ENCODE peak calls at places on chromosomes 2 and 18, in seven cellular contexts. E is colonic mucosa, B is cardiac muscle cell, O is spleen, Y is GM12865, D is activated B cell treated with CpG ODN at 0.5 μM for 24 hours, A is GM13976. G is an unnamed sample.

GRCh38 chr2:189014426-189015138 is 40.4 kb downstream of the COL3A1 start:
- DNase-seq in E (no peak), D (no peak), Y (no peak), A (no peak), B (no peak), O (no peak), G (no peak)

GRCh38 chr2:19838616-19839015 is 63.2 kb downstream of the TTC32 start:
- DNase-seq in A (no peak), Y (no peak), E (no peak), D (no peak), O (no peak), B (no peak), G (no peak)

GRCh38 chr18:13463526-13463925 is 245.0 kb downstream of the LDLRAD4 start:
- DNase-seq in O (no peak), B (no peak), E (no peak), Y (no peak), D (no peak), A (no peak), G (no peak)

GRCh38 chr2:25692143-25692542 is 18.8 kb upstream of the DTNB start:
- DNase-seq in Y (no peak), A (no peak), B (no peak), O (no peak), E (no peak), D (no peak), G (no peak)

GRCh38 chr2:18219676-18220075 is 340.8 kb downstream of the RDH14 start:
- DNase-seq in D (no peak), A (no peak), E (no peak), Y (no peak), O (no peak), B (no peak), G (no peak)

GRCh38 chr18:74375999-74376398 is 60.4 kb downstream of the C18orf63 start:
- DNase-seq in E (peak; percentile 12), O (no peak), D (no peak), Y (no peak), A (no peak), B (no peak), G (no peak)

GRCh38 chr2:229282758-229283546 is 11.9 kb upstream of the PID1 start:
- DNase-seq in B (no peak), Y (no peak), O (no peak), D (no peak), A (no peak), E (no peak), G (no peak)

GRCh38 chr2:62662548-62662947 is 43.0 kb upstream of the EHBP1 start:
- DNase-seq in A (no peak), D (no peak), O (no peak), Y (peak; percentile 36), B (no peak), E (no peak), G (no peak)

GRCh38 chr2:64874593-64874992 is 114.6 kb upstream of the SLC1A4 start:
- DNase-seq in D (no peak), E (no peak), B (no peak), Y (no peak), O (no peak), A (no peak), G (no peak)

GRCh38 chr2:85778646-85779364 is 25.0 kb downstream of the ATOH8 start:
- DNase-seq in B (no peak), Y (no peak), O (peak; percentile 44), E (no peak), D (no peak), A (no peak), G (no peak)

GRCh38 chr18:12745095-12745820 is 42.4 kb downstream of the PSMG2 start:
- DNase-seq in A (no peak), Y (no peak), O (no peak), D (no peak), E (no peak), B (no peak), G (no peak)

GRCh38 chr18:13266208-13267100 is 47.9 kb downstream of the LDLRAD4 start:
- DNase-seq in B (no peak), Y (no peak), O (peak; percentile 66), D (no peak), A (no peak), E (no peak), G (no peak)

GRCh38 chr18:50614838-50615237 is 55.0 kb downstream of the MAPK4 start:
- DNase-seq in E (no peak), A (no peak), Y (no peak), D (no peak), B (no peak), O (no peak), G (no peak)

GRCh38 chr2:205834776-205835175 is 152.5 kb downstream of the NRP2 start:
- DNase-seq in A (peak; percentile 16), B (no peak), O (no peak), Y (no peak), D (no peak), E (no peak), G (no peak)

GRCh38 chr2:166410828-166411472 is 35.2 kb upstream of the SCN9A start:
- DNase-seq in A (no peak), B (no peak), E (no peak), D (no peak), Y (no peak), O (no peak), G (no peak)

DNA sequence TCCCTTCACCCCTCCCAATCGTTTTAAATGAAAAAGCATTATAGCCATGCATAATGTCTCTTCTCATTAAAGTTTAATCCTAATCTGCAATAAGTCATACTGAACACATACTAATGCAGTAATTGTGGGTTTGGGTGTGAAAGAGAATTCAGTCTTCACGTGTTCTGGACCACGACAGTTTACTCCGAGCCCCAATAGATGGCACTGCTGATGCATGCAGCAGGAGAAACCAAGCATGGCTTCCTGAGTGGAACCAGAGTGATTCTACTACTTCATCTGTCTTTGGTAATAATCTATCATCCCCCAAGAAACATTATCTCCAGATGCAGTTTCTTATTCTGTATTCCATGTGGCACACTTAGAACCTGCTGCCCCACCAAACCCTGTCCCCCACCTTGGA is 47.0 kb upstream of the LAMA1 start:
- DNase-seq in A (no peak), B (no peak), Y (no peak), E (no peak), O (no peak), D (no peak), G (no peak)
- TF ChIP-seq CTCF in A (no peak), B (peak; percentile 56), Y (peak; percentile 16), E (no peak), O (peak; percentile 14), D (no peak), G (no peak)

DNA sequence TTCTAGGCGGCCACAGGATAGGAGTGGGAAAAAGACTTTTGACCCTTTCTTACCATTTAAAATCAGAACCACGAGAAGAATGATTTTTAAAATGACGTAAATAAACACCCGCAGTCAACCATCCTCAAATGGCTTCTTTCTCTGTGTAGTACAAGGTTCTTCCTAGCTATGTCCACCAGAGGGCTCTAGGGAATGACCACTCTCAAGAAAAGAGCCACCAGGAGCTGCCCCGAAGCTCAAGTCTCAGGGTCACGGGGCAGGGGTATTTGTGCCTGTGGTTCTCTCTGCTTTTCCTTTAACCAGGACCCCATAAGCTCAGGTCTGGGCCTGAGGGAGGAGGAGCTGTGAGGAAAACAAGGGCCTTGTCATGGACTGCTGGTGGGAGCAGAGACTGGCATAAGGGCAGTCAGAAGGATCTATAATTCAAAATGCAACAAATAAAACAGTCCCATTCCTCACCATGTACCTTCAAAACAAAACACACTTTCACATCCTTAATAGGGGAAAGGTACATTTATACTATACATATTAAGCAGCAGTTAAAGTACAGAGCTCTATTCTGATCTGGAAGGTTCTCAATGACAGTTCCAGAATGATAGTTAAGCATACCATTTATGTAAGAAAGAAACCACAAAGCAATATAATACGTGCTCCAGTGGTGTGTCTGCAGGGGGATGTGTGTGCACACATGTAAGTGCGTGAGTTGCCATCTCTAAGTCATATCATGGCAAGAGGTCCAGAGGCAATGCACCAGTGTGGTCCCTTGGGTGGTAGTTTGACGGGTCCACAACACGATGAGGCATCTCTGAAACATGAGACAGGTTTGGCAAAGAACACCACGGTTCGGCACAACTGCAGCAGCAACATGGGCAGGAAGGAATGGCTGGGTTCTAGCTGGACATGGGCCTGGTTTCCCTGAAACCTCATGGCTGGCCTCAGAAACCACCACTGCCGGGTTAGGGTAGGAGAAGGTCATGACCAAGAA is 18.6 kb downstream of the LYPD1 start:
- DNase-seq in Y (peak; percentile 11), D (no peak), E (no peak), A (no peak), O (no peak), B (peak; percentile 54), G (no peak)
- TF ChIP-seq CTCF in Y (no peak), D (no peak), E (peak; percentile 14), A (peak; percentile 26), O (no peak), B (peak; percentile 70), G (peak; percentile 34)

GRCh38 chr2:191758420-191759199 is 80.7 kb downstream of the NABP1 start:
- DNase-seq in D (peak; percentile 39), Y (peak; percentile 80), A (peak; percentile 80), O (peak; percentile 79), E (peak; percentile 42), B (peak; percentile 59), G (peak; percentile 87)
- TF ChIP-seq CTCF in D (no peak), Y (peak; percentile 87), A (peak; percentile 55), O (peak; percentile 73), E (peak; percentile 35), B (peak; percentile 73), G (peak; percentile 83)

GRCh38 chr2:72222829-72223564 is 75.3 kb upstream of the CYP26B1 start:
- DNase-seq in A (no peak), O (no peak), Y (no peak), D (no peak), E (no peak), B (no peak), G (no peak)

GRCh38 chr2:72214429-72215143 is 66.9 kb upstream of the CYP26B1 start:
- DNase-seq in D (no peak), E (no peak), Y (no peak), A (no peak), B (no peak), O (no peak), G (no peak)

GRCh38 chr2:72220170-72220569 is 72.5 kb upstream of the CYP26B1 start:
- DNase-seq in B (peak; percentile 42), Y (peak; percentile 16), A (no peak), D (no peak), O (no peak), E (no peak), G (no peak)
- TF ChIP-seq CTCF in B (peak; percentile 22), Y (no peak), A (no peak), D (no peak), O (no peak), E (no peak), G (peak; percentile 17)

DNA sequence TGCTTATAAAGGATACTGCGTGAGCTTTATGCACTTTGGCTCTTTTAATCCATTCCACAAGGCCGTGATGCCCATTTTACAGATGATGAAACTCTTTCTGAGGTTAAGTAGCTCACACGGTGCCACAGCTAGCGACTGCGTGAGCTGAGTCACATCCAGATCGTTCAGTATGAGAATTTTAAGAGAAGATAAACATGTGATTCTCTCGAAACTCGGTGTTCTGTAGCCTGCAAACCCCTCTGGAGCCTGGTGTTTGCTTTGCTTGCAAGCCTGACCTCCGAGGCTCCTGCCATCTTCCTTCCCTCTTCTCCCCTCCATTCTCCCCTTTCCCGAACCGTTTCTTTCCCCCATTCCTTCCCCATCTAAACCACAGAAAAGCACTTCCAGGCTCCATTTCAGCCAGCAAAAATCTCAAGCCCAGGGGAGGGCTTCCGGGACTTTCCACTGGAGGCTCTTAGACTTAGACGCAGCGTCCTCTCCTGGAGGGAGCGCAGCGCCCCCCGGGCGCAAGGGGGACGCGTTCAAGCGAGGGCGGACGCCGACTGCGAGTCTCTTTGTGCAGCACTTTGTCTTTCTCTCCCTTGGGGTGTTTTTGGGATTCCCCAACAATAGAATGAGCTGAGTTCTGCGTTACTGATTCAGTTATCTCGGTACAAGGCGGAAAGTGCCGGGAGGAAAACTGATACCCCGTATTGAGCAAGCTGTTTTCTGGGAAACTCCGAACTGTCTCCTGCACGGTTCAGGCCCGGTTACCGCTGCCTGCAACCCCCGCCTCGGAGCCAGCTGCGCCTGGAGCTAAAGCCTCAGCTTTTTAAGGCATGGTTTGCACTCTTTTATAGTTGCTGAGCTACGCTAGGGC is 38.0 kb downstream of the CYP1B1 start:
- DNase-seq in E (no peak), D (peak; percentile 19), Y (peak; percentile 88), O (no peak), B (peak; percentile 26), A (peak; percentile 75), G (peak; percentile 59)
- TF ChIP-seq CTCF in E (no peak), D (no peak), Y (peak; percentile 49), O (no peak), B (peak; percentile 63), A (peak; percentile 60), G (peak; percentile 69)

G was measured in GM13977.